ENCODE peak calls at places on chromosomes 4 and X, in nine cellular contexts. H is GM23248; K is naive thymus-derived CD4-positive, alpha-beta T cell; D is OCI-LY7; A is endodermal cell; L is cardiac muscle cell; U is ovary; I is CD4-positive, alpha-beta memory T cell; E is PC-3. O is an unnamed sample.

GRCh38 chr4:128068927-128069326 is 7.8 kb downstream of the LARP1B start:
- DNase-seq in H (peak; percentile 35), K (no peak), D (peak; percentile 22), A (peak; percentile 82), L (peak; percentile 39), U (no peak), I (no peak), E (peak; percentile 53), O (peak; percentile 61)

GRCh38 chr4:118086334-118086733 is 52.0 kb downstream of the NDST3 start:
- DNase-seq in H (peak; percentile 52), K (no peak), D (no peak), A (peak; percentile 61), L (peak; percentile 3), U (no peak), I (no peak), E (peak; percentile 41), O (no peak)

GRCh38 chr4:164956766-164957643 is 20.5 kb downstream of the TRIM61 start:
- DNase-seq in H (peak; percentile 83), K (peak; percentile 44), D (peak; percentile 93), A (peak; percentile 95), L (peak; percentile 80), U (peak; percentile 52), I (peak; percentile 68), E (peak; percentile 55), O (peak; percentile 81)

GRCh38 chrX:46782034-46782433 is 23.1 kb upstream of the SLC9A7 start:
- DNase-seq in H (no peak), K (no peak), D (no peak), A (no peak), L (no peak), U (no peak), I (no peak), E (no peak), O (no peak)

GRCh38 chrX:13647709-13648212 is 5.2 kb upstream of the TCEANC start:
- DNase-seq in H (no peak), K (no peak), D (no peak), A (no peak), L (peak; percentile 74), U (peak; percentile 39), I (peak; percentile 38), E (no peak), O (peak; percentile 67)

GRCh38 chr4:41746440-41747229 is 1.9 kb downstream of the PHOX2B start:
- DNase-seq in H (no peak), K (no peak), D (no peak), A (peak; percentile 66), L (no peak), U (no peak), I (no peak), E (no peak), O (no peak)

GRCh38 chrX:153884136-153885076 is 1.6 kb downstream of the L1CAM start:
- DNase-seq in H (no peak), K (no peak), D (no peak), A (no peak), L (no peak), U (no peak), I (no peak), E (peak; percentile 61), O (no peak)

GRCh38 chr4:19005211-19005610 is 983.7 kb upstream of the LCORL start:
- DNase-seq in H (peak; percentile 30), K (no peak), D (no peak), A (no peak), L (peak; percentile 2), U (no peak), I (no peak), E (no peak), O (no peak)

GRCh38 chr4:99845708-99846469 is 29.3 kb downstream of the DAPP1 start:
- DNase-seq in H (no peak), K (no peak), D (no peak), A (no peak), L (no peak), U (no peak), I (peak; percentile 27), E (no peak), O (no peak)

GRCh38 chr4:11813951-11814446 is 385.3 kb upstream of the HS3ST1 start:
- DNase-seq in H (no peak), K (no peak), D (no peak), A (no peak), L (no peak), U (no peak), I (no peak), E (no peak), O (no peak)

GRCh38 chr4:117783716-117784115 is 250.6 kb upstream of the NDST3 start:
- DNase-seq in H (peak; percentile 0), K (no peak), D (no peak), A (no peak), L (no peak), U (no peak), I (no peak), E (peak; percentile 39), O (no peak)

GRCh38 chr4:117971406-117971805 is 62.9 kb upstream of the NDST3 start:
- DNase-seq in H (peak; percentile 2), K (no peak), D (no peak), A (no peak), L (no peak), U (no peak), I (no peak), E (no peak), O (no peak)

DNA sequence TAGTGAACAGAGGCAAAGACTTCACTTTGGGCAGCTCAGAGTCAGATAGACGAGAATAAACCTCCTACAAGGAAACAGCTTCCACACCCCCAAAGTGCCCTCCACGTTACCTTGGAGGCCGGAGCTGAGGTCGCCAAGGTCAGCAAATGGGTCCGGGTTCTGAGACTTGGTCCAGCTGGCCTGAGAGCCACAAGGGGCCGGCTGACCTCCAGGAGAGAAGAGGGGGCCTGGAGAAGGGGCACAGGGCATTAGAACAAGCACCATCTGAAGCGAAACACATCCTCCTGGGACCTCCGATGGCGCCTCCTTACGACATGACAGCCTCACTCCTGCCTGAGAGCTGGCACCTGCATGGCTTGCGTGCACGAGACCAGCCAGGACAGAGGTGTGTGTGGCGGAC is 33.6 kb upstream of the CPLX1 start:
- DNase-seq in H (no peak), K (no peak), D (no peak), A (no peak), L (no peak), U (no peak), I (no peak), E (no peak), O (no peak)
- H3K9me3 ChIP-seq in H (no peaks in the 10 kb centered on the region), K (peaks cover 6% of the 10 kb centered on the region), D (peaks cover 15% of the 10 kb centered on the region), A (no peaks in the 10 kb centered on the region), L (no peaks in the 10 kb centered on the region), U (no peaks in the 10 kb centered on the region), I (no peaks in the 10 kb centered on the region), E (no peaks in the 10 kb centered on the region), O (no peaks in the 10 kb centered on the region)

GRCh38 chr4:182188622-182189021 is 54.6 kb upstream of the TENM3 start:
- DNase-seq in H (peak; percentile 47), K (no peak), D (no peak), A (no peak), L (peak; percentile 16), U (no peak), I (no peak), E (no peak), O (no peak)
- H3K27ac ChIP-seq in H (no peak overlapping the region), K (no peak overlapping the region), D (no peak overlapping the region), A (no peak overlapping the region), L (no peak overlapping the region), U (no peak overlapping the region), I (no peak overlapping the region), E (no peak overlapping the region), O (no peak overlapping the region)

DNA sequence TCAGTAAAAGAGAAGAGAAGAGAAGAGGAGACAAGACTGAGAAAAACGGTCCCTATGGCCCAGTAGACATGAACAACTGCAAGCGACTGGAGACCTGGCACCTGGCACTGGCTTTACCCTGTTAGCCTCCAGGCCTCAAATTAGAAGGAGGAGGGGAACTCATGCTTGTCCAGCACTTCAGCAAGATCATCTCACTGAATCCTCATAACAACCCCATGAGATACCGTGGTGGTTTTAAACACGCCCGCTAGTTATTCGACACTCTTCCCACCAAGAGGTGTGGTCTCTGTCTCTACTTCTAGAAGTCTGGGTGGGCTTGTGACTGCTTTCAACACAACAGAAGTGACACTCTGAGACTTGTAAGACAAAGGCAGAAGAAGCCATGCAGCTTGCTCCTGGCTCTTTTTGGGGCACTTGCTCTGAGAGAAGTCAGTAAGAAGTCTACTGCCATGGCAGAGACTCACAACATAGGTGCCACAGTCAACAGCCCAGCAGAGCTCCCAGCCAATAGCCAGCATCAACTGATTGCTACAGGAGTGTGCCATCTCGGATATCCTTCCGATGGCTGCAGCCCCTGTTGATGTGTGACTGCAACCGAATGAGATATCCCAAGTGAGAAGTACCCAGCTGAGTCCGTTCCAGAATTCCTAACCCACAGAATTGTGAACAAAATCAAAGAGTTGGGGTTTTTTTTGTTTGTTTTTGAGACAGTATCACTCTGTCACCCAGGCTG is 34.1 kb upstream of the BCOR start:
- DNase-seq in H (no peak), K (no peak), D (peak; percentile 12), A (no peak), L (no peak), U (no peak), I (no peak), E (no peak), O (no peak)
- H3K4me1 ChIP-seq in H (peaks cover 16% of the 10 kb centered on the region), K (peaks cover 7% of the 10 kb centered on the region), D (peaks cover 32% of the 10 kb centered on the region), A (no peaks in the 10 kb centered on the region), L (no peaks in the 10 kb centered on the region), U (no peaks in the 10 kb centered on the region), I (peaks cover 6% of the 10 kb centered on the region), E (peaks cover 18% of the 10 kb centered on the region), O (no peaks in the 10 kb centered on the region)

GRCh38 chr4:7575426-7575825 is 140.7 kb upstream of the PSAPL1 start:
- DNase-seq in H (no peak), K (no peak), D (no peak), A (no peak), L (no peak), U (no peak), I (no peak), E (no peak), O (no peak)
- H3K9me3 ChIP-seq in H (no peaks in the 10 kb centered on the region), K (no peaks in the 10 kb centered on the region), D (peaks cover 9% of the 10 kb centered on the region), A (peaks cover 17% of the 10 kb centered on the region), L (no peaks in the 10 kb centered on the region), U (no peaks in the 10 kb centered on the region), I (no peaks in the 10 kb centered on the region), E (peaks cover 18% of the 10 kb centered on the region), O (no peaks in the 10 kb centered on the region)

GRCh38 chr4:158016511-158016910 is 156.3 kb downstream of the GASK1B start:
- DNase-seq in H (peak; percentile 70), K (no peak), D (no peak), A (no peak), L (peak; percentile 79), U (peak; percentile 45), I (no peak), E (no peak), O (no peak)

GRCh38 chr4:158018831-158019230 is 154.0 kb downstream of the GASK1B start:
- DNase-seq in H (no peak), K (no peak), D (no peak), A (no peak), L (no peak), U (no peak), I (no peak), E (no peak), O (no peak)

GRCh38 chr4:158020734-158021346 is 152.0 kb downstream of the GASK1B start:
- DNase-seq in H (peak; percentile 85), K (no peak), D (no peak), A (no peak), L (peak; percentile 85), U (no peak), I (no peak), E (peak; percentile 72), O (no peak)

GRCh38 chr4:158020175-158020574 is 152.7 kb downstream of the GASK1B start:
- DNase-seq in H (peak; percentile 84), K (no peak), D (no peak), A (no peak), L (peak; percentile 90), U (peak; percentile 69), I (no peak), E (peak; percentile 75), O (no peak)

GRCh38 chr4:158018090-158018808 is 154.6 kb downstream of the GASK1B start:
- DNase-seq in H (no peak), K (no peak), D (no peak), A (no peak), L (peak; percentile 38), U (no peak), I (no peak), E (no peak), O (no peak)
- H3K27ac ChIP-seq in H (no peak overlapping the region), K (no peak overlapping the region), D (no peak overlapping the region), A (peak overlapping the region; percentile 61), L (no peak overlapping the region), U (no peak overlapping the region), I (no peak overlapping the region), E (no peak overlapping the region), O (no peak overlapping the region)

O was measured in Peyer's patch.